ENCODE peak calls at places on chromosome 15, in seven cellular contexts. One of them, this sample, is unnamed.

GRCh38 chr15:59741274-59741906 is 52.3 kb upstream of the BNIP2 start:
- DNase-seq in GM20000: no peak
- DNase-seq in upper lobe of left lung: no peak
- DNase-seq in HCT116: peak
- DNase-seq in AG10803: peak
- DNase-seq in endothelial cell: peak
- DNase-seq in A549: no peak
- DNase-seq in this sample: no peak

GRCh38 chr15:65071381-65071811 is 3.6 kb upstream of the RASL12 start:
- DNase-seq in GM20000: no peak
- DNase-seq in upper lobe of left lung: no peak
- DNase-seq in HCT116: no peak
- DNase-seq in AG10803: no peak
- DNase-seq in endothelial cell: no peak
- DNase-seq in A549: no peak
- DNase-seq in this sample: no peak

GRCh38 chr15:65630760-65631159 is 9.0 kb downstream of the SLC24A1 start:
- DNase-seq in GM20000: no peak
- DNase-seq in upper lobe of left lung: no peak
- DNase-seq in HCT116: no peak
- DNase-seq in AG10803: no peak
- DNase-seq in endothelial cell: no peak
- DNase-seq in A549: no peak
- DNase-seq in this sample: no peak

GRCh38 chr15:80989518-80990478 is at the start of gene MESD:
- DNase-seq in GM20000: peak
- DNase-seq in upper lobe of left lung: peak
- DNase-seq in HCT116: peak
- DNase-seq in AG10803: peak
- DNase-seq in endothelial cell: peak
- DNase-seq in A549: peak
- DNase-seq in this sample: peak

GRCh38 chr15:81897011-81897677 is 148.7 kb downstream of the MEX3B start:
- DNase-seq in GM20000: no peak
- DNase-seq in upper lobe of left lung: no peak
- DNase-seq in HCT116: no peak
- DNase-seq in AG10803: peak
- DNase-seq in endothelial cell: no peak
- DNase-seq in A549: no peak
- DNase-seq in this sample: no peak

GRCh38 chr15:99732711-99733267 is 448 bp downstream of the LYSMD4 start:
- DNase-seq in GM20000: peak
- DNase-seq in upper lobe of left lung: peak
- DNase-seq in HCT116: no peak
- DNase-seq in AG10803: no peak
- DNase-seq in endothelial cell: peak
- DNase-seq in A549: no peak
- DNase-seq in this sample: no peak

GRCh38 chr15:22947101-22948000 is 32.8 kb downstream of the CYFIP1 start:
- DNase-seq in GM20000: no peak
- DNase-seq in upper lobe of left lung: peak
- DNase-seq in HCT116: no peak
- DNase-seq in AG10803: no peak
- DNase-seq in endothelial cell: no peak
- DNase-seq in A549: no peak
- DNase-seq in this sample: no peak

GRCh38 chr15:31328425-31328998 is 1.9 kb downstream of the KLF13 start:
- DNase-seq in GM20000: peak
- DNase-seq in upper lobe of left lung: no peak
- DNase-seq in HCT116: no peak
- DNase-seq in AG10803: peak
- DNase-seq in endothelial cell: peak
- DNase-seq in A549: peak
- DNase-seq in this sample: peak

GRCh38 chr15:62850791-62851291 is 191.7 kb upstream of the TPM1 start:
- DNase-seq in GM20000: no peak
- DNase-seq in upper lobe of left lung: no peak
- DNase-seq in HCT116: no peak
- DNase-seq in AG10803: peak
- DNase-seq in endothelial cell: no peak
- DNase-seq in A549: peak
- DNase-seq in this sample: no peak

GRCh38 chr15:81064253-81064652 is 63.5 kb downstream of the TLNRD1 start:
- DNase-seq in GM20000: no peak
- DNase-seq in upper lobe of left lung: no peak
- DNase-seq in HCT116: no peak
- DNase-seq in AG10803: no peak
- DNase-seq in endothelial cell: no peak
- DNase-seq in A549: no peak
- DNase-seq in this sample: no peak

GRCh38 chr15:95429345-95429744 is 901.2 kb upstream of the NR2F2 start:
- DNase-seq in GM20000: no peak
- DNase-seq in upper lobe of left lung: no peak
- DNase-seq in HCT116: no peak
- DNase-seq in AG10803: no peak
- DNase-seq in endothelial cell: no peak
- DNase-seq in A549: no peak
- DNase-seq in this sample: no peak

GRCh38 chr15:72147416-72147815 is 29.2 kb downstream of the SENP8 start:
- DNase-seq in GM20000: no peak
- DNase-seq in upper lobe of left lung: no peak
- DNase-seq in HCT116: no peak
- DNase-seq in AG10803: no peak
- DNase-seq in endothelial cell: no peak
- DNase-seq in A549: no peak
- DNase-seq in this sample: no peak

GRCh38 chr15:40330368-40330836 is 6.9 kb downstream of the INAFM2 start:
- DNase-seq in GM20000: no peak
- DNase-seq in upper lobe of left lung: no peak
- DNase-seq in HCT116: no peak
- DNase-seq in AG10803: peak
- DNase-seq in endothelial cell: no peak
- DNase-seq in A549: no peak
- DNase-seq in this sample: no peak

GRCh38 chr15:40702077-40702476 is 7.1 kb downstream of the RAD51 start:
- DNase-seq in GM20000: peak
- DNase-seq in upper lobe of left lung: no peak
- DNase-seq in HCT116: no peak
- DNase-seq in AG10803: peak
- DNase-seq in endothelial cell: no peak
- DNase-seq in A549: no peak
- DNase-seq in this sample: no peak

GRCh38 chr15:49361370-49361769 is 61.7 kb upstream of the FGF7 start:
- DNase-seq in GM20000: no peak
- DNase-seq in upper lobe of left lung: no peak
- DNase-seq in HCT116: no peak
- DNase-seq in AG10803: no peak
- DNase-seq in endothelial cell: no peak
- DNase-seq in A549: no peak
- DNase-seq in this sample: no peak

GRCh38 chr15:84750583-84751092 is 2.2 kb downstream of the ZNF592 start:
- DNase-seq in GM20000: peak
- DNase-seq in upper lobe of left lung: no peak
- DNase-seq in HCT116: no peak
- DNase-seq in AG10803: no peak
- DNase-seq in endothelial cell: no peak
- DNase-seq in A549: no peak
- DNase-seq in this sample: no peak

GRCh38 chr15:88256261-88257230 is at the start of gene NTRK3:
- DNase-seq in GM20000: no peak
- DNase-seq in upper lobe of left lung: peak
- DNase-seq in HCT116: no peak
- DNase-seq in AG10803: peak
- DNase-seq in endothelial cell: peak
- DNase-seq in A549: no peak
- DNase-seq in this sample: no peak

GRCh38 chr15:67161881-67162280 is 92.6 kb downstream of the AAGAB start:
- DNase-seq in GM20000: no peak
- DNase-seq in upper lobe of left lung: no peak
- DNase-seq in HCT116: no peak
- DNase-seq in AG10803: no peak
- DNase-seq in endothelial cell: no peak
- DNase-seq in A549: no peak
- DNase-seq in this sample: no peak

GRCh38 chr15:67164401-67164791 is 90.1 kb downstream of the AAGAB start:
- DNase-seq in GM20000: no peak
- DNase-seq in upper lobe of left lung: no peak
- DNase-seq in HCT116: no peak
- DNase-seq in AG10803: no peak
- DNase-seq in endothelial cell: no peak
- DNase-seq in A549: no peak
- DNase-seq in this sample: no peak

GRCh38 chr15:67161412-67161811 is 93.0 kb downstream of the AAGAB start:
- DNase-seq in GM20000: no peak
- DNase-seq in upper lobe of left lung: no peak
- DNase-seq in HCT116: no peak
- DNase-seq in AG10803: no peak
- DNase-seq in endothelial cell: no peak
- DNase-seq in A549: no peak
- DNase-seq in this sample: no peak

GRCh38 chr15:67164811-67165652 is 89.4 kb downstream of the AAGAB start:
- DNase-seq in GM20000: no peak
- DNase-seq in upper lobe of left lung: peak
- DNase-seq in HCT116: no peak
- DNase-seq in AG10803: no peak
- DNase-seq in endothelial cell: peak
- DNase-seq in A549: no peak
- DNase-seq in this sample: no peak

DNA sequence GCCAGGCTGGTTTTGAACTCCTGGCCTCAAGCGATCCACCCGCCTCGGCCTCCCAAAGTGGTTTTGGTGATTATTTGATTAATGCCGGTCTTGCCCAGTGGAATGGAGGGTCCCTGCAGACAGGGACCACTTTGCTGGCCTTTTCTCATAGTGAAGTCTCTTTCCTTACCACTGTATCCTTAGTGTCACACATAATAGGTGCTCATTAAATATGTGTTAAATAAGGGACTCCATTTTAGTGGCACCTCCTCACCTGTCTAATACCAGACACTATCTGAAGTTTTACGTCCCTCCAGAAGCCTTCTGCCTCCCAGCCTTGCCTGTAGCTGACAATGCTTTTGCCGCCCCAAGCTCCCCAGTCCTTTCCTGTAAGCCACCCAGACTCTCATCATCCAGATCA is 91.3 kb downstream of the AAGAB start:
- DNase-seq in GM20000: no peak
- DNase-seq in upper lobe of left lung: no peak
- DNase-seq in HCT116: no peak
- DNase-seq in AG10803: no peak
- DNase-seq in endothelial cell: no peak
- DNase-seq in A549: no peak
- DNase-seq in this sample: no peak
- TF ChIP-seq CTCF in GM20000: no peak
- TF ChIP-seq CTCF in upper lobe of left lung: no peak
- TF ChIP-seq CTCF in HCT116: no peak
- TF ChIP-seq CTCF in AG10803: no peak
- TF ChIP-seq CTCF in endothelial cell: no peak
- TF ChIP-seq CTCF in A549: no peak
- TF ChIP-seq CTCF in this sample: no peak

GRCh38 chr15:73249499-73249898 is 119.3 kb downstream of the HCN4 start:
- DNase-seq in GM20000: no peak
- DNase-seq in upper lobe of left lung: no peak
- DNase-seq in HCT116: no peak
- DNase-seq in AG10803: no peak
- DNase-seq in endothelial cell: no peak
- DNase-seq in A549: no peak
- DNase-seq in this sample: no peak
- TF ChIP-seq CTCF in GM20000: no peak
- TF ChIP-seq CTCF in upper lobe of left lung: no peak
- TF ChIP-seq CTCF in HCT116: no peak
- TF ChIP-seq CTCF in AG10803: no peak
- TF ChIP-seq CTCF in endothelial cell: no peak
- TF ChIP-seq CTCF in A549: no peak
- TF ChIP-seq CTCF in this sample: no peak

DNA sequence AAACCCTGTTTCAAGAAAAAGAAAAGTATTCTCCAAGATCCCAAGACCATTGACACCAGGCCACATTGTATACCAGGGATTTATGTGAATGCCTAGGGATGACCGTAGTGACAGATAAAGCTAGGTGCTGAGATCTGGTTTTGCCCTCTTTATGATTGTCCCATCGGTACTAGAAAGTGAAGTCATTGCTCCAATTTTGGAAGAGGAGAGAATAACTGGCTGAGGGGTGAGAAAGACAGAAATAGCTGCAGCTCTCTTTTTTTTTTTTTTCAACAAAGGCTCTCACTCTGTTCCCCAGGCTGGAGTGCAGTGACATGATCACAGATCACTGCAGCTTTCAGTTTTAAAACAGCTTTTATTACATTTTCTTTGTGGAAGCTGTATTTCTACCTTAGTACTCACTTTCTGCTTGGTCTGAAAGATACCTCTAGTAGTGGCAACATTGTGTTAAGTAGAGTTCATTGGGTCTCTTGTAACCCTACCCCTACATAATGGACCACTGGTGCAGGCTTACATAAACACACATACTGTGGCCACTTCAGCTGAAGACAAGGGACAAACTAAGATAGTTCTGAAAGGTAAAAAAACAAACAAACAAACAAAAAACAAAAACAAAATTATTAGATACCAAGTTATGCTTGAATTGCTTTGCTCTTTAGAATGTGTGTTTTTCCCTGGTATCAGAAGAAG is 18.0 kb downstream of the ZSCAN29 start:
- DNase-seq in GM20000: no peak
- DNase-seq in upper lobe of left lung: no peak
- DNase-seq in HCT116: no peak
- DNase-seq in AG10803: no peak
- DNase-seq in endothelial cell: no peak
- DNase-seq in A549: no peak
- DNase-seq in this sample: no peak
- TF ChIP-seq CTCF in GM20000: no peak
- TF ChIP-seq CTCF in upper lobe of left lung: no peak
- TF ChIP-seq CTCF in HCT116: no peak
- TF ChIP-seq CTCF in AG10803: no peak
- TF ChIP-seq CTCF in endothelial cell: no peak
- TF ChIP-seq CTCF in A549: no peak
- TF ChIP-seq CTCF in this sample: no peak

DNA sequence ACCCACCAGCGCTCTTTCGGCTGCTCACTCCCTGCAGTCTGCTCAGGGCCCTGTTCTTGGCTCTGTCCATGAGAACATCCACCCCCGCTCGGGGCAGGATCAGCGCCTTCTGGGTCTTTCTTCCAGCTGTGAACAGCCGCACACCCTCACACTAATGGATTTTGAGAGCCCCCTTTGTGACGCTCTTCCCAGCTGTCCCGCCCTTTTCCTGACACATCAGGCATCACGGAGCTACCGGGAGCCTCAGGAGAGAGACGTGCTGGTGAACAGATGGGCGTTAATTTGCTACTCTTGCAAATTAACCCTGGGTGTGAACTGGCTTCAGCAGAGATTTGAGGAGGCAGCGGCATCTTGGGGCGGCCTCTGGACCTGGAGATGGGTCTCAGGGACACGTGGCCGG is 113.0 kb downstream of the TMEM266 start:
- DNase-seq in GM20000: no peak
- DNase-seq in upper lobe of left lung: no peak
- DNase-seq in HCT116: no peak
- DNase-seq in AG10803: no peak
- DNase-seq in endothelial cell: no peak
- DNase-seq in A549: no peak
- DNase-seq in this sample: no peak
- TF ChIP-seq CTCF in GM20000: no peak
- TF ChIP-seq CTCF in upper lobe of left lung: no peak
- TF ChIP-seq CTCF in HCT116: no peak
- TF ChIP-seq CTCF in AG10803: no peak
- TF ChIP-seq CTCF in endothelial cell: no peak
- TF ChIP-seq CTCF in A549: no peak
- TF ChIP-seq CTCF in this sample: no peak

GRCh38 chr15:25739687-25740121 is 123.4 kb downstream of the ATP10A start:
- DNase-seq in GM20000: no peak
- DNase-seq in upper lobe of left lung: no peak
- DNase-seq in HCT116: no peak
- DNase-seq in AG10803: peak
- DNase-seq in endothelial cell: peak
- DNase-seq in A549: peak
- DNase-seq in this sample: no peak
- TF ChIP-seq CTCF in GM20000: no peak
- TF ChIP-seq CTCF in upper lobe of left lung: no peak
- TF ChIP-seq CTCF in HCT116: no peak
- TF ChIP-seq CTCF in AG10803: peak
- TF ChIP-seq CTCF in endothelial cell: no peak
- TF ChIP-seq CTCF in A549: peak
- TF ChIP-seq CTCF in this sample: peak